ENCODE peak calls at places on chromosomes 16 and 17, in four cellular contexts. O, S, H and R are unnamed samples.

GRCh38 chr16:67053767-67054334 is 24.9 kb downstream of the CBFB start:
- DNase-seq in S (no peak), H (no peak), O (no peak), R (no peak)

GRCh38 chr16:89826531-89827382 is 1.5 kb upstream of the SPIRE2 start:
- DNase-seq in S (no peak), H (no peak), O (no peak), R (no peak)

GRCh38 chr17:57911834-57912673 is 43.2 kb downstream of the CUEDC1 start:
- DNase-seq in O (peak), H (peak), S (peak), R (peak)

GRCh38 chr17:40678902-40679522 is 14.0 kb upstream of the KRT222 start:
- DNase-seq in O (no peak), S (no peak), H (no peak), R (no peak)

GRCh38 chr17:61504697-61505096 is 52.5 kb downstream of the TBX4 start:
- DNase-seq in H (no peak), O (no peak), S (no peak), R (no peak)

GRCh38 chr16:30797670-30798309 is 10.8 kb upstream of the ZNF629 start:
- DNase-seq in H (no peak), O (no peak), S (no peak), R (no peak)

GRCh38 chr16:28126684-28127620 is 63.4 kb upstream of the GSG1L start:
- DNase-seq in S (no peak), H (no peak), O (no peak), R (no peak)

GRCh38 chr17:46822388-46822921 is 4.0 kb upstream of the WNT3 start:
- DNase-seq in S (no peak), H (no peak), O (no peak), R (no peak)

GRCh38 chr16:9901-10665 is 43.3 kb downstream of the POLR3K start:
- DNase-seq in H (no peak), S (no peak), O (peak), R (no peak)

GRCh38 chr17:42386784-42387183 is 1.5 kb downstream of the STAT3 start:
- DNase-seq in O (no peak), H (no peak), S (no peak), R (no peak)

GRCh38 chr16:82960923-82961322 is 334.2 kb downstream of the CDH13 start:
- DNase-seq in S (no peak), H (no peak), O (no peak), R (no peak)

GRCh38 chr16:56246051-56246817 is 54.9 kb downstream of the GNAO1 start:
- DNase-seq in H (no peak), S (no peak), O (peak), R (no peak)

GRCh38 chr16:69131749-69132423 is 502 bp downstream of the CHTF8 start:
- DNase-seq in O (peak), H (peak), S (peak), R (peak)

GRCh38 chr16:1275791-1276579 is 20.1 kb downstream of the TPSD1 start:
- DNase-seq in S (no peak), H (no peak), O (no peak), R (no peak)

GRCh38 chr16:14102925-14103720 is 32.0 kb downstream of the MRTFB start:
- DNase-seq in H (no peak), S (no peak), O (no peak), R (no peak)

GRCh38 chr17:700504-701094 is 14.0 kb downstream of the VPS53 start:
- DNase-seq in O (no peak), H (no peak), S (no peak), R (peak)

GRCh38 chr16:17459903-17460521 is 10.7 kb downstream of the XYLT1 start:
- DNase-seq in S (no peak), O (no peak), H (no peak), R (no peak)

GRCh38 chr17:37671028-37671812 is 28.0 kb upstream of the DDX52 start:
- DNase-seq in O (no peak), S (no peak), H (no peak), R (peak)

GRCh38 chr17:55273579-55274370 is 9.0 kb downstream of the HLF start:
- DNase-seq in S (no peak), H (no peak), O (peak), R (no peak)

GRCh38 chr17:75698659-75699058 is 22.6 kb upstream of the ITGB4 start:
- DNase-seq in O (no peak), H (no peak), S (no peak), R (no peak)

GRCh38 chr17:56425483-56425882 is 168.0 kb upstream of the NOG start:
- DNase-seq in S (no peak), H (no peak), O (no peak), R (no peak)

GRCh38 chr17:57809879-57810278 is 40.0 kb downstream of the MRPS23 start:
- DNase-seq in S (no peak), H (no peak), O (no peak), R (no peak)

GRCh38 chr16:81365731-81366130 is 51.0 kb downstream of the GAN start:
- DNase-seq in O (no peak), H (no peak), S (no peak), R (no peak)

GRCh38 chr17:44170499-44171201 is at the start of gene ASB16:
- DNase-seq in H (no peak), S (no peak), O (no peak), R (peak)